ENCODE peak calls at places on chromosomes 7 and 10, in five cellular contexts. D is GM20000, M is ACHN, G is GM13976, B is myocyte. W is an unnamed sample.

GRCh38 chr10:11684717-11685645 is 57.2 kb upstream of the ECHDC3 start:
- DNase-seq in G (peak), M (peak), D (peak), B (peak), W (peak)

GRCh38 chr7:46156039-46156438 is 235.0 kb upstream of the IGFBP3 start:
- DNase-seq in D (no peak), G (no peak), B (no peak), M (no peak), W (no peak)

GRCh38 chr7:152501506-152501905 is 65.7 kb upstream of the KMT2C start:
- DNase-seq in M (no peak), D (no peak), G (no peak), B (no peak), W (no peak)

GRCh38 chr7:8532116-8532515 is 98.7 kb downstream of the NXPH1 start:
- DNase-seq in G (no peak), B (no peak), D (no peak), M (no peak), W (no peak)

GRCh38 chr7:6453737-6454136 is 6.0 kb upstream of the DAGLB start:
- DNase-seq in G (no peak), D (no peak), M (peak), B (peak), W (no peak)

GRCh38 chr10:77603529-77603927 is 34.1 kb downstream of the KCNMA1 start:
- DNase-seq in M (no peak), B (peak), G (no peak), D (no peak), W (peak)

GRCh38 chr7:84194484-84195260 is at the start of gene SEMA3A:
- DNase-seq in G (no peak), M (peak), D (peak), B (peak), W (peak)

GRCh38 chr10:99285846-99286245 is 43.3 kb upstream of the CNNM1 start:
- DNase-seq in M (no peak), G (no peak), D (no peak), B (no peak), W (no peak)

GRCh38 chr10:35127289-35127891 is 744 bp downstream of the CREM start:
- DNase-seq in B (peak), D (peak), G (no peak), M (peak), W (peak)

GRCh38 chr7:22651036-22651435 is 76.0 kb upstream of the IL6 start:
- DNase-seq in G (no peak), D (no peak), B (no peak), M (no peak), W (no peak)

GRCh38 chr10:130990536-130990935 is 321.0 kb downstream of the TCERG1L start:
- DNase-seq in G (no peak), B (no peak), M (no peak), D (no peak), W (no peak)

GRCh38 chr7:70470751-70471150 is 661.2 kb upstream of the GALNT17 start:
- DNase-seq in M (no peak), B (no peak), G (no peak), D (no peak), W (no peak)

GRCh38 chr10:117163061-117163953 is 25.2 kb upstream of the VAX1 start:
- DNase-seq in B (no peak), M (peak), G (no peak), D (no peak), W (peak)

W was measured in SJCRH30.